ENCODE peak calls at places on chromosome 21, in seven cellular contexts. C is M059J, O is heart left ventricle, K is ELF-1, S is GM23338, U is T1000, H is activated gamma-delta T cell. R is an unnamed sample.

GRCh38 chr21:42313501-42313969 is 1.7 kb downstream of the TFF3 start:
- DNase-seq in C (no peak), O (peak), K (peak), S (peak), U (no peak), H (no peak), R (no peak)

GRCh38 chr21:16570196-16570595 is 840.4 kb downstream of the USP25 start:
- DNase-seq in C (peak), O (no peak), K (no peak), S (no peak), U (no peak), H (no peak), R (no peak)

GRCh38 chr21:35178098-35178497 is 129.0 kb upstream of the RUNX1 start:
- DNase-seq in C (no peak), O (no peak), K (no peak), S (no peak), U (no peak), H (no peak), R (no peak)

GRCh38 chr21:45581322-45581712 is 39.1 kb upstream of the SLC19A1 start:
- DNase-seq in C (no peak), O (no peak), K (no peak), S (no peak), U (no peak), H (no peak), R (no peak)

GRCh38 chr21:44931501-44932365 is 8.1 kb upstream of the SLX9 start:
- DNase-seq in C (no peak), O (no peak), K (no peak), S (no peak), U (no peak), H (no peak), R (no peak)

GRCh38 chr21:31772674-31773555 is 41.0 kb upstream of the SCAF4 start:
- DNase-seq in C (no peak), O (no peak), K (no peak), S (no peak), U (no peak), H (no peak), R (no peak)

GRCh38 chr21:38756746-38757145 is 49.0 kb upstream of the ETS2 start:
- DNase-seq in C (peak), O (no peak), K (no peak), S (no peak), U (no peak), H (no peak), R (no peak)

GRCh38 chr21:15908187-15908586 is 178.4 kb downstream of the USP25 start:
- DNase-seq in C (peak), O (no peak), K (no peak), S (no peak), U (no peak), H (no peak), R (no peak)

GRCh38 chr21:31218830-31219608 is 125.0 kb downstream of the TIAM1 start:
- DNase-seq in C (no peak), O (peak), K (peak), S (no peak), U (no peak), H (no peak), R (peak)

GRCh38 chr21:42163511-42163863 is 55.5 kb upstream of the ABCG1 start:
- DNase-seq in C (no peak), O (no peak), K (no peak), S (no peak), U (no peak), H (no peak), R (no peak)

GRCh38 chr21:15688809-15689208 is 41.0 kb upstream of the USP25 start:
- DNase-seq in C (peak), O (no peak), K (no peak), S (no peak), U (no peak), H (no peak), R (no peak)

GRCh38 chr21:15729674-15730483 is at the start of gene USP25:
- DNase-seq in C (peak), O (peak), K (peak), S (peak), U (peak), H (peak), R (peak)

GRCh38 chr21:20971296-20971921 is 26.8 kb upstream of the NCAM2 start:
- DNase-seq in C (peak), O (no peak), K (peak), S (peak), U (no peak), H (no peak), R (no peak)

GRCh38 chr21:41957991-41958766 is 4.4 kb upstream of the C2CD2 start:
- DNase-seq in C (peak), O (peak), K (peak), S (peak), U (peak), H (no peak), R (peak)

GRCh38 chr21:28671549-28672195 is 321.0 kb downstream of the LTN1 start:
- DNase-seq in C (peak), O (no peak), K (no peak), S (no peak), U (no peak), H (no peak), R (no peak)

GRCh38 chr21:39094847-39095525 is 88.3 kb downstream of the PSMG1 start:
- DNase-seq in C (peak), O (no peak), K (peak), S (no peak), U (no peak), H (no peak), R (no peak)

GRCh38 chr21:37564924-37565529 is 198.5 kb downstream of the DYRK1A start:
- DNase-seq in C (peak), O (no peak), K (peak), S (no peak), U (no peak), H (no peak), R (no peak)

GRCh38 chr21:31952828-31953227 is 80.0 kb downstream of the HUNK start:
- DNase-seq in C (no peak), O (no peak), K (no peak), S (no peak), U (no peak), H (no peak), R (no peak)

GRCh38 chr21:35829014-35829525 is 231.3 kb downstream of the SETD4 start:
- DNase-seq in C (peak), O (no peak), K (no peak), S (peak), U (no peak), H (no peak), R (no peak)

GRCh38 chr21:29496337-29496736 is 197.6 kb downstream of the BACH1 start:
- DNase-seq in C (no peak), O (no peak), K (no peak), S (no peak), U (no peak), H (no peak), R (no peak)

GRCh38 chr21:38095220-38095619 is 161.6 kb upstream of the KCNJ15 start:
- DNase-seq in C (peak), O (no peak), K (no peak), S (no peak), U (no peak), H (no peak), R (no peak)

GRCh38 chr21:31180256-31181088 is 142.2 kb upstream of the KRTAP19-8 start:
- DNase-seq in C (peak), O (no peak), K (no peak), S (peak), U (no peak), H (no peak), R (no peak)

GRCh38 chr21:33022489-33022827 is 3.3 kb upstream of the OLIG2 start:
- DNase-seq in C (no peak), O (no peak), K (no peak), S (no peak), U (no peak), H (no peak), R (no peak)

GRCh38 chr21:41133896-41134522 is 34.0 kb upstream of the BACE2 start:
- DNase-seq in C (peak), O (no peak), K (peak), S (peak), U (no peak), H (no peak), R (no peak)

GRCh38 chr21:20902998-20903397 is 95.2 kb upstream of the NCAM2 start:
- DNase-seq in C (no peak), O (no peak), K (no peak), S (no peak), U (no peak), H (no peak), R (no peak)

GRCh38 chr21:37490084-37490483 is 123.5 kb downstream of the DYRK1A start:
- DNase-seq in C (no peak), O (no peak), K (no peak), S (no peak), U (no peak), H (no peak), R (no peak)

GRCh38 chr21:25938673-25939395 is 204.1 kb downstream of the GABPA start:
- DNase-seq in C (no peak), O (no peak), K (no peak), S (no peak), U (no peak), H (no peak), R (no peak)

GRCh38 chr21:33943293-33943692 is 27.7 kb upstream of the ATP5PO start:
- DNase-seq in C (no peak), O (no peak), K (no peak), S (no peak), U (no peak), H (no peak), R (no peak)

GRCh38 chr21:26850116-26850643 is 5.0 kb upstream of the ADAMTS1 start:
- DNase-seq in C (peak), O (no peak), K (no peak), S (peak), U (no peak), H (no peak), R (no peak)

GRCh38 chr21:46146856-46147255 is 8.5 kb downstream of the FTCD start:
- DNase-seq in C (no peak), O (no peak), K (peak), S (no peak), U (no peak), H (no peak), R (no peak)

GRCh38 chr21:21997390-21998333 is 999.5 kb downstream of the NCAM2 start:
- DNase-seq in C (peak), O (no peak), K (peak), S (peak), U (no peak), H (no peak), R (no peak)